ENCODE peak calls at places on chromosomes 12 and 14, in six cellular contexts. I is pancreas, A is cardiac muscle cell, J is fibroblast of lung, B is colonic mucosa, O is sigmoid colon. Q is an unnamed sample.

GRCh38 chr14:39015360-39015961 is 87.6 kb downstream of the SEC23A start:
- DNase-seq in I (no peak), A (peak), J (peak), B (no peak), O (no peak), Q (peak)

GRCh38 chr12:77343291-77343690 is 277.9 kb upstream of the E2F7 start:
- DNase-seq in I (no peak), A (peak), J (peak), B (no peak), O (no peak), Q (peak)

GRCh38 chr12:42790761-42791151 is 201.2 kb upstream of the PRICKLE1 start:
- DNase-seq in I (no peak), A (peak), J (peak), B (no peak), O (no peak), Q (peak)

GRCh38 chr12:27911397-27911796 is 61.1 kb downstream of the PTHLH start:
- DNase-seq in I (no peak), A (no peak), J (no peak), B (no peak), O (no peak), Q (no peak)

GRCh38 chr12:51217133-51217967 is 512 bp downstream of the POU6F1 start:
- DNase-seq in I (peak), A (peak), J (peak), B (peak), O (peak), Q (peak)

GRCh38 chr12:111589601-111590000 is 9.5 kb downstream of the ATXN2 start:
- DNase-seq in I (no peak), A (no peak), J (no peak), B (no peak), O (no peak), Q (no peak)

GRCh38 chr14:22378181-22378580 is 210.8 kb downstream of the DAD1 start:
- DNase-seq in I (no peak), A (no peak), J (no peak), B (no peak), O (no peak), Q (no peak)

GRCh38 chr12:75876843-75877587 is 154.6 kb downstream of the PHLDA1 start:
- DNase-seq in I (no peak), A (no peak), J (no peak), B (no peak), O (no peak), Q (no peak)

GRCh38 chr14:90620540-90621204 is 195.6 kb downstream of the TTC7B start:
- DNase-seq in I (no peak), A (no peak), J (no peak), B (no peak), O (no peak), Q (no peak)

GRCh38 chr12:110546339-110546738 is 36.8 kb downstream of the PPTC7 start:
- DNase-seq in I (no peak), A (peak), J (peak), B (no peak), O (no peak), Q (peak)

GRCh38 chr12:89225401-89225800 is 126.9 kb downstream of the DUSP6 start:
- DNase-seq in I (no peak), A (no peak), J (peak), B (no peak), O (no peak), Q (peak)

GRCh38 chr12:114687269-114687605 is 3.3 kb upstream of the TBX3 start:
- DNase-seq in I (no peak), A (no peak), J (no peak), B (no peak), O (no peak), Q (no peak)

GRCh38 chr12:107515446-107515958 is 170.1 kb upstream of the PWP1 start:
- DNase-seq in I (peak), A (peak), J (peak), B (no peak), O (peak), Q (peak)

GRCh38 chr12:111529424-111530368 is 69.4 kb downstream of the ATXN2 start:
- DNase-seq in I (peak), A (peak), J (peak), B (peak), O (no peak), Q (peak)

GRCh38 chr12:105681341-105681740 is 350.9 kb downstream of the C12orf75 start:
- DNase-seq in I (no peak), A (no peak), J (no peak), B (no peak), O (no peak), Q (no peak)

GRCh38 chr12:62813031-62813829 is 121.7 kb downstream of the PPM1H start:
- DNase-seq in I (peak), A (peak), J (peak), B (peak), O (peak), Q (peak)

GRCh38 chr14:98348505-98348904 is 923.5 kb downstream of the BCL11B start:
- DNase-seq in I (no peak), A (no peak), J (no peak), B (no peak), O (no peak), Q (no peak)

GRCh38 chr12:114400925-114401324 is 5.0 kb downstream of the TBX5 start:
- DNase-seq in I (no peak), A (peak), J (no peak), B (no peak), O (peak), Q (peak)

GRCh38 chr12:101619868-101620761 is 25.3 kb downstream of the MYBPC1 start:
- DNase-seq in I (peak), A (no peak), J (no peak), B (peak), O (no peak), Q (no peak)

GRCh38 chr12:57224973-57225679 is 4.4 kb upstream of the SHMT2 start:
- DNase-seq in I (no peak), A (peak), J (no peak), B (peak), O (peak), Q (no peak)

GRCh38 chr14:68961781-68962584 is 17.1 kb downstream of the ACTN1 start:
- DNase-seq in I (no peak), A (no peak), J (peak), B (no peak), O (no peak), Q (no peak)

GRCh38 chr12:1496162-1496925 is 98.0 kb downstream of the FBXL14 start:
- DNase-seq in I (no peak), A (peak), J (peak), B (peak), O (no peak), Q (no peak)

GRCh38 chr12:130031571-130032189 is 127.9 kb upstream of the TMEM132D start:
- DNase-seq in I (peak), A (peak), J (no peak), B (peak), O (no peak), Q (peak)

GRCh38 chr12:63779498-63780481 is at the start of gene RXYLT1:
- DNase-seq in I (peak), A (peak), J (peak), B (peak), O (peak), Q (peak)

DNA sequence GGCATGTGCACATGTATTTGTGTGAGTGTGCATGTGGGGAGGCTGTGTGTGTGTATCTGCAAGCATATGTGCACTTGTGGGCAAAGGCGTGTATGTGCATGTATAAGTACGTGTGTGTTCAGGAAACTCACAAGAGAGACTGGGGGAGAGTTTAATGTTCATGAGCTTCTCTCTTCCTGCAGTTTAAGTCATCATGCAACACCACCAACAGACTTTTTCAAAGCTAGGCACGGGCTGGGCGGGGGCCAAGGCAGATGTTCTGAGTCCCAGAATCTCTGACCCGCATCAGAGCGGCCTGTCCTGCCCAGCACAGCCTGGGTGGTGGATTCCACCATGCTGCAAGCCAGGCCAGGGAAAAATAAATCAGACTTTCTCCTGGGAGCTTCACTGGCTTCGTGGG is 75.8 kb downstream of the PITPNM2 start:
- DNase-seq in I (no peak), A (no peak), J (no peak), B (no peak), O (no peak), Q (no peak)
- TF ChIP-seq CTCF in I (no peak), A (no peak), J (no peak), B (no peak), O (no peak), Q (no peak)

DNA sequence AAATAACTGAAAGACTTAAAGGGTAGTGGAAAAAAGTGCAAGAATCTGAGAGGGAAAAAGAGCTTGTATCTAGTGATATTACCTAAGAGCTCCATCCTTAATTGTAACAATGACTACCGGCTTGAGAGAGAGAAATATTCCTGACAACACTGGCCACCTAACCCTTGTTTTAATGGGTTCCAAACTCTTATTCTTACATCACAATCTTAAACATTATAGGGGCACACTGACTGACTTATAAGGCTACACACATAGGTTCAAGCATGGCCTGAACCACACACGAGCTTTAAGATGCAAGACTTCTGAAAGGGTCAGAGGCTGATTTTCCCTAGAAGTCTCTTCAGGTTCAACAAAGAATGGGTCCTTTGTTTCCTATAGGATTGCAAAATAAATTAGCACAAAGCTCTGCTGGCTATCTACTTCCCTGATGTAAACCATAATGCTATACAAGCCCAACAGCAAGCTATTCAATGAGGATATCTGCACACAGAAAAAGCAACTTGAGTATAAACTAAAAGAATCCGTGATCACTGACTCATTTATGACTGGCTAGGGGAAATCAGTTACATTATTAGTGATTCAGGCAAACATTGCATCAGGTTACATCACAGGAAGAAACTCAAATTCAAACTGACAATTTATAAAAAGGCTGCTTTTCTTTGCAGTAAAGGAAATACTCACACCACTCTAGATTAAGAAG is 8.6 kb downstream of the BTG1 start:
- DNase-seq in I (no peak), A (peak), J (peak), B (no peak), O (no peak), Q (peak)
- H3K4me3 ChIP-seq in I (peak), A (peak), J (no peak), B (peak), O (no peak), Q (no peak)

DNA sequence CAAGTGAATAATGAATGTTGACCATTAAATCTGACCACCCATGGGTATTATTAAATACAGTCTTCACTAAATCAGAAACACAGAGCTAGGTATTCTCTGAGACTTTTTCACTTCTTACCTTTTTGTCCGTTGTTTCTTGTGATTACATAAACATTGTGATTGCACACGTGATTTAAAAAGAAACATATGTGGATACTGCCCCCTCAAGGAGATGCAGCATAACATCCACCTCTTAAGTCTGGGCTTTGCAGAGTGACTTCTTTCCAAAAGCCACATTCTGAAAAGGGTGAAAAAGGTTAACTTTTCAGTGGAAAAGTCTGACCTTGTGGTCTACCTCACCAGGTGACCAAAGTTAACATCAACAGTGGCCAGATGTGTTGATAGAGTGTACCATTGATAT is 185.5 kb upstream of the FAR2 start:
- DNase-seq in I (no peak), A (peak), J (peak), B (no peak), O (no peak), Q (peak)
- TF ChIP-seq CTCF in I (no peak), A (peak), J (peak), B (no peak), O (no peak), Q (peak)

GRCh38 chr12:124514996-124515932 is 52.1 kb downstream of the NCOR2 start:
- DNase-seq in I (no peak), A (no peak), J (no peak), B (no peak), O (no peak), Q (no peak)
- H3K4me3 ChIP-seq in I (no peak), A (no peak), J (no peak), B (no peak), O (no peak), Q (no peak)

Q was measured in fibroblast of pulmonary artery.